ENCODE peak calls at places on chromosomes 11 and 22, in four cellular contexts. D is K562, I is GM12878, R is SK-N-SH. U is an unnamed sample. For H3K4me1, the result is how much of the 10 kb centered on the place peaks cover.

GRCh38 chr22:44191036-44191454 is 10.3 kb downstream of the PARVG start:
- DNase-seq in R (no peak), I (no peak), D (no peak), U (no peak)

GRCh38 chr11:61498767-61499341 is 9.7 kb upstream of the LRRC10B start:
- DNase-seq in D (peak), I (no peak), R (no peak), U (no peak)

GRCh38 chr22:32717337-32718240 is 83.9 kb upstream of the TIMP3 start:
- DNase-seq in I (no peak), D (no peak), R (no peak), U (peak)

GRCh38 chr22:38214248-38215056 is 12.7 kb downstream of the MAFF start:
- DNase-seq in I (no peak), R (peak), D (peak), U (peak)

GRCh38 chr11:46127150-46127638 is 5.9 kb upstream of the PHF21A start:
- DNase-seq in R (peak), I (no peak), D (peak), U (peak)

GRCh38 chr11:9347100-9347499 is 32.7 kb upstream of the TMEM41B start:
- DNase-seq in D (peak), R (no peak), I (no peak), U (no peak)

GRCh38 chr11:68674461-68674860 is 9.9 kb upstream of the GAL start:
- DNase-seq in R (no peak), D (no peak), I (no peak), U (no peak)

GRCh38 chr11:58788355-58789023 is 56.0 kb downstream of the GLYATL2 start:
- DNase-seq in I (peak), R (peak), D (peak), U (peak)

GRCh38 chr22:32823024-32823730 is 21.7 kb downstream of the TIMP3 start:
- DNase-seq in I (no peak), R (peak), D (peak), U (peak)

GRCh38 chr11:132632641-132633124 is 899.6 kb downstream of the OPCML start:
- DNase-seq in I (no peak), D (no peak), R (peak), U (peak)

GRCh38 chr11:45993438-45994064 is 71.1 kb downstream of the LARGE2 start:
- DNase-seq in R (no peak), D (peak), I (no peak), U (no peak)

GRCh38 chr11:108235633-108236032 is 12.8 kb downstream of the ATM start:
- DNase-seq in I (no peak), R (no peak), D (no peak), U (no peak)

GRCh38 chr11:64893194-64894069 is 15.0 kb upstream of the EHD1 start:
- DNase-seq in R (no peak), I (no peak), D (no peak), U (no peak)

GRCh38 chr22:27212617-27213177 is 555.3 kb downstream of the MIAT start:
- DNase-seq in R (no peak), D (peak), I (no peak), U (peak)

GRCh38 chr11:97722721-97723120 is 1298.0 kb upstream of the CNTN5 start:
- DNase-seq in D (no peak), R (no peak), I (no peak), U (no peak)

GRCh38 chr11:126416542-126417090 is 61.1 kb downstream of the ST3GAL4 start:
- DNase-seq in D (no peak), I (peak), R (peak), U (peak)

GRCh38 chr11:1870326-1870696 is 17.4 kb downstream of the LSP1 start:
- DNase-seq in R (no peak), I (no peak), D (no peak), U (no peak)

GRCh38 chr11:612201-612960 is 3.4 kb downstream of the IRF7 start:
- DNase-seq in D (no peak), R (no peak), I (no peak), U (peak)

GRCh38 chr11:10844816-10845215 is 13.0 kb downstream of the ZBED5 start:
- DNase-seq in I (no peak), R (no peak), D (no peak), U (no peak)

GRCh38 chr11:26234451-26234850 is 97.5 kb upstream of the ANO3 start:
- DNase-seq in D (no peak), R (no peak), I (no peak), U (peak)

GRCh38 chr11:4178813-4179662 is 84.4 kb downstream of the RRM1 start:
- DNase-seq in I (no peak), R (no peak), D (no peak), U (no peak)

GRCh38 chr11:64865286-64866172 is 12.9 kb downstream of the EHD1 start:
- DNase-seq in I (no peak), D (no peak), R (no peak), U (peak)

GRCh38 chr11:115678942-115679341 is 174.7 kb upstream of the CADM1 start:
- DNase-seq in R (no peak), D (no peak), I (no peak), U (no peak)

GRCh38 chr11:103824116-103824515 is 212.3 kb upstream of the DDI1 start:
- DNase-seq in I (no peak), D (no peak), R (no peak), U (no peak)

GRCh38 chr11:1862588-1863351 is 9.9 kb downstream of the LSP1 start:
- DNase-seq in I (no peak), D (no peak), R (no peak), U (no peak)

GRCh38 chr11:33664166-33664565 is 36.5 kb downstream of the C11orf91 start:
- DNase-seq in R (no peak), I (no peak), D (no peak), U (no peak)

GRCh38 chr11:12111482-12112149 is 1.2 kb downstream of the MICAL2 start:
- DNase-seq in D (no peak), I (no peak), R (no peak), U (peak)

GRCh38 chr11:73154178-73154577 is 12.1 kb upstream of the FCHSD2 start:
- DNase-seq in R (no peak), D (peak), I (peak), U (no peak)
- TF ChIP-seq RCOR1 in R (no peak), D (no peak), I (no peak), U (no peak)

GRCh38 chr11:67396258-67396581 is 4.4 kb downstream of the RAD9A start:
- DNase-seq in D (no peak), R (no peak), I (no peak), U (no peak)
- H3K4me1 ChIP-seq in D (under half), R (under half), I (under half), U (under half)

GRCh38 chr11:85756401-85757200 is 54.3 kb downstream of the SYTL2 start:
- DNase-seq in R (no peak), D (no peak), I (no peak), U (no peak)
- H3K9ac ChIP-seq in R (no peak), D (no peak), I (no peak), U (no peak)

DNA sequence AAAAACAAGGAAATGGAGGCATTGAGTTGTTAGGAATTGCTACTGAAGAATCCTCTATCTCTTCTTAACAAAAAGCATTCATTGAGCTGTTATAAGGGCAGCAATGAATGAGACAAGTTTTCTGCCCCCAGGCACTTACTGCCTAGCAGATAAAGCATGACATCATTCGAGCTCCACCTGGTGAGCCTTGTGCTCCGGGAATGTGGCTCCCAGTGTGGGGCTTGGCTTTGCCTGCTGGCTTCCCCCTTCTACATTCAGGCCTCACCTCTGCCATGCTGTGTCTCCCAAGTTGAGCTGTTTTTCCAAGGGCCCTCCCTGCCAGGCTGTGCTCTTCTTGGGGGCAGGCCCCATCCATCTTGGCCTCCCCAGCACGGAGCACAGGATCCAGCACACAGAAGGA is 56.9 kb upstream of the EIF3D start:
- DNase-seq in D (no peak), I (no peak), R (no peak), U (peak)
- TF ChIP-seq RCOR1 in D (no peak), I (no peak), R (no peak), U (no peak)

DNA sequence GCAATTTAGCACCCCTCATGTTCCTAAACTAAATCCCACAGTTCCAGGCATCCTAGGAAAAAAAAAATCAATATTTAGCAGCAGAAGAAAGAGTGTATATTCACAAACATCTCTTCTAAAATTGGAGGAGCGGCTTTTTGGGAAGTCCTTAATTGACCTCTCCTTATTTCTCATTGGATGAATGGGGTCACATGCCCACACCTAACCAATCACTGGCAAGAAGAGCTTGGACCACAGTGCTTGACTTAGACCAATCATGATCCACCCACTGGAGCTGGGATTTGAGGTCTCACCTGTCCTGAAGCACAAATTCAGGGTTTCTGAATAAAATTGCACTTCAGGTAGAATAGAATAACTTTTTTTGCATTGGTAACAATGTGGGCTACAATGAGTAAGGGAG is 16.0 kb downstream of the CD44 start:
- DNase-seq in D (no peak), I (no peak), R (no peak), U (no peak)
- H3K4me1 ChIP-seq in D (under half), I (under half), R (under half), U (under half)

DNA sequence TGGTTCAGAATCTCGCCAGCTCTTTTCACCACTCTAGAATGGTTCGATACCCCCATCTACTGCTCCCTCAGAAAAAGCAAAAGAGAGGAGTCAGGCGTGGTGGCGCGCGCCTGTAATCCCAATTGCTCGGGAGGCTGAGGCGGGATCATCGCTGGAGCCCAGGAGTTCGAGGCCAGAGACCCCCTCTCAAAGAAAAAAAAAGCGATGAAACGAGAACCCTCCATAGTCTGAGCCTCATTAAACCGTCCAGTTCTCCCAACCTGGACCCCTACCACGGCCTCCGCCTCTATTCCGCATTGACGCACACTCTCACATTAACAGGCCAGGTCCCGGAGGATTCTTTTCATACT is 439 bp downstream of the SPA17 start:
- DNase-seq in D (no peak), I (no peak), R (no peak), U (no peak)
- H3K9ac ChIP-seq in D (peak), I (no peak), R (peak), U (peak)

DNA sequence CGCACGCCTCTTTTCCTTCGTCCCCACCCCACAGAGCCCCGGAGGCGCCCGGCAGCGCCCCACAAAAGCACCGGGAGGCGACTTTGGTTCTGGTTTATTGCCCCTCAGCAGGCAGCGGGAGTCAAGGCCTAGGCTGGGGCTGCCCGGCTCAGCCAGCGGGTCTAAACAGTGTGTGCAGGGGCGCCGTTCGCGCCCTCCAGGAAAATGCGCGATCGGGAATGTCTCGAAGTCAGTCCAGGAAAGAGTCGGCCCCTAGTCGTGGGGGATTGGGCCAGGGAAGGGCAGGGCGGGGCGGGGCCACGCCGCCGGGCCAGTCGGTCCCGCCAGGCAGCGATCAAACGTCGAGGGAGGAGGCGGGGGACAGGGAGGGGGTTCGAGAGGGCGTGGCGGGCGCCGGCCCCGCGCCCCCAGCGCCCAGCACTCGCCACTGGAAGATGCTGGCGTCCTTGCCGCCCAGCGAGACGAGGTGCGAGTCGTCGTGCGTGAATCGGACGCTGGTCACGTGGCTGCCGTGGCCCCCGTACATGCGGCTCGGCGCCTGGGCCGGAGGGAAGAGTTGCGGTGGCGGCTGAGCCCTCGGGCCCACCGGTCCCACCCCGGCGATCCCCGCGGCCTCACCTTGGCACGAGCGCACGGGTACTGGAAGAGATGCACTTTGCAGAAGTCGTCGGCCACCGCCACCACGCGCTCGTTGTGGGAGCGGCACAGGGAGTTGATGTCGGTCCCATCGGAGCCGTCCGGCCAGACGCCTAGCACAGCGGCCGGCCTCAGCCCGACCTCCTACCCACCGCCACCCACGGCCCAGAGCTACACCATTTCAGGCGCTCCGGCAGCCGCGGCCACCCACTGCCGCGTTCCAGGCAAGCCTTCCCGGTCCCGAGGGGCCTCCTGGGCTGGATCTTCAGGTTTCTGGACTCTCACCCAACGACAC is 741 bp upstream of the MTA2 start:
- DNase-seq in D (peak), I (no peak), R (peak), U (peak)
- TF ChIP-seq RCOR1 in D (no peak), I (no peak), R (no peak), U (no peak)

DNA sequence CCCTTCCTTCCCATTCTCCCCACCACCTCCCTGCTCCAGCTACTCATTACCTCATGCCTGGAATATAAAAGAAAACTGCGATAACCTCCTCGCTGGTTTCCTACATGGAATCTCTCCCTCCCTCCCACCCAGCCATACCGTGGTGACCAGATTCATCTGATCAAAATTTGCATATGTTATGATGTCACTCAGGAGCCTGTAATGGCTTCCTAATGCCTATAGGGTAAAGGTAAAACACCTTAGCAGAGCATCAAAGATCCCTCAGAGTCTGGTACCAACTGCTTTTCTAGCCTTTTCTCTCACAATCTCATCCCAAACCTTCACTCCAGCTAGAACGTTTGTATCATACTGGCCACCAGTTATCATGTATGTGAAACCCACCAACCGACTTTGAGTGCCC is 19.6 kb downstream of the RTN4RL2 start:
- DNase-seq in D (no peak), I (no peak), R (peak), U (no peak)
- H3K4me1 ChIP-seq in D (under half), I (under half), R (under half), U (under half)

DNA sequence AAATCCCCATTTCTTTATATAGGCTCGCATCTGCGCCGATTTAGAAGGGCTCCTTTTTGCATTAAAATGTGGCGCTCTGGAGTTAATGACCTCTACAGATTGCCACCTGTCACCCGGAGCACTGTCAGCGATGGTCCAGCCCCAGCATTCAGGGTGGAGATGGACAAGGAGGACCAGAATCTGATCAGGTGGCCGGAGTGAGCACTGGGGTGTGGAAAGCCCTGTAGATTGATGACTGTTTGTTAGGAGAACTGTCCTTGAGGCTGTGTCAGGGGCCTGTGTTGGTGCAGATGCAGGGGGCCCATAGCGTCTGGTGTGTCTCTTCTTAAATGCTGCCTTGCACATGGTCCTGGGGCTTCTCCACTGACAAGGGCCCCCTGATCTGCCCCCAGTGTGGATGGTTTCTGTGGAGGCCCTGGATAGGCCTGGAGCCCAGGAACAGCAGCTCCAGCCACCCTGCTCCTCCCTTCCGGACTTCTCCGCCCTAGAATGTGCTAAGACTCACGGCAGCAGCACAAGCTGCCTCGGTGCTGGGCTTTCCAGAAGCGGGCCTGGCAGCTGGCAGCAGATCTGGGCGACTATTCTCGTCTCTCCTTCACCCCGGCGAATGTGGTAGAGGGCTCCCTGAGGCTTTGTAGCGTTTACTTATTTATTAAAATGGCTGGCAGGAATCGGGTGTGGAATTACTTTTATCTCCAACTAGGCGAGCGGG is 1333.3 kb downstream of the BRD1 start:
- DNase-seq in R (no peak), I (no peak), D (no peak), U (no peak)
- H3K9ac ChIP-seq in R (no peak), I (no peak), D (no peak), U (no peak)

U was measured in IMR-90.